ENCODE peak calls at places on chromosome 14, in four cellular contexts. T, Q, R and H are unnamed samples.
A peak's percentile ranks its signal among the peaks of the same experiment; 100 is the strongest.

GRCh38 chr14:65821224-65821753 is 408.8 kb downstream of the FUT8 start:
- DNase-seq in T (no peak), Q (no peak), R (no peak), H (no peak)

GRCh38 chr14:42523656-42524055 is 917.0 kb downstream of the LRFN5 start:
- DNase-seq in T (no peak), Q (no peak), R (no peak), H (no peak)

GRCh38 chr14:23094666-23095195 is at the start of gene ACIN1:
- DNase-seq in T (no peak), Q (peak; percentile 100), R (peak; percentile 92), H (peak; percentile 100)

GRCh38 chr14:99026471-99026870 is 245.5 kb downstream of the BCL11B start:
- DNase-seq in T (no peak), Q (no peak), R (peak; percentile 62), H (no peak)

GRCh38 chr14:81432171-81432570 is 32.0 kb upstream of the STON2 start:
- DNase-seq in T (no peak), Q (no peak), R (no peak), H (no peak)

GRCh38 chr14:101328412-101329149 is 232.7 kb upstream of the DIO3 start:
- DNase-seq in T (no peak), Q (no peak), R (no peak), H (no peak)

GRCh38 chr14:105659935-105660527 is 133.6 kb downstream of the TMEM121 start:
- DNase-seq in T (no peak), Q (no peak), R (no peak), H (no peak)

GRCh38 chr14:52020315-52020714 is 31.0 kb downstream of the RTRAF start:
- DNase-seq in T (no peak), Q (no peak), R (no peak), H (no peak)

GRCh38 chr14:74656964-74657363 is 44.9 kb upstream of the LTBP2 start:
- DNase-seq in T (no peak), Q (no peak), R (no peak), H (no peak)

GRCh38 chr14:29627141-29627540 is 300.5 kb downstream of the PRKD1 start:
- DNase-seq in T (no peak), Q (no peak), R (no peak), H (no peak)

GRCh38 chr14:90558983-90559590 is 162.3 kb downstream of the CALM1 start:
- DNase-seq in T (no peak), Q (no peak), R (no peak), H (no peak)

GRCh38 chr14:49673586-49673985 is 14.4 kb downstream of the POLE2 start:
- DNase-seq in T (no peak), Q (no peak), R (no peak), H (no peak)

GRCh38 chr14:103123128-103123633 is at the start of gene TNFAIP2:
- DNase-seq in T (peak; percentile 67), Q (peak; percentile 89), R (peak; percentile 82), H (no peak)

GRCh38 chr14:101476258-101476930 is 84.9 kb upstream of the DIO3 start:
- DNase-seq in T (no peak), Q (no peak), R (no peak), H (peak; percentile 46)

GRCh38 chr14:54642950-54643695 is 76.2 kb downstream of the SAMD4A start:
- DNase-seq in T (no peak), Q (no peak), R (peak; percentile 16), H (no peak)

GRCh38 chr14:21093769-21094681 is 4.4 kb downstream of the ZNF219 start:
- DNase-seq in T (peak; percentile 78), Q (no peak), R (no peak), H (no peak)

GRCh38 chr14:39033371-39033770 is 69.7 kb downstream of the SEC23A start:
- DNase-seq in T (no peak), Q (no peak), R (no peak), H (no peak)

GRCh38 chr14:68113328-68113930 is 293.9 kb downstream of the RAD51B start:
- DNase-seq in T (no peak), Q (no peak), R (no peak), H (no peak)

GRCh38 chr14:23883684-23884540 is 69.7 kb upstream of the DHRS4 start:
- DNase-seq in T (no peak), Q (no peak), R (no peak), H (no peak)

GRCh38 chr14:99769123-99769522 is 24.1 kb upstream of the EML1 start:
- DNase-seq in T (no peak), Q (no peak), R (no peak), H (peak; percentile 26)

GRCh38 chr14:93970967-93971634 is 5.3 kb downstream of the ASB2 start:
- DNase-seq in T (no peak), Q (no peak), R (peak; percentile 64), H (peak; percentile 81)

GRCh38 chr14:33484264-33484663 is 466.6 kb downstream of the EGLN3 start:
- DNase-seq in T (no peak), Q (no peak), R (no peak), H (no peak)

GRCh38 chr14:71319646-71320045 is 412.4 kb downstream of the PCNX1 start:
- DNase-seq in T (no peak), Q (no peak), R (peak; percentile 24), H (no peak)

GRCh38 chr14:53620325-53620716 is 336.3 kb downstream of the BMP4 start:
- DNase-seq in T (no peak), Q (no peak), R (no peak), H (no peak)

GRCh38 chr14:20614038-20614840 is 23.1 kb upstream of the RNASE12 start:
- DNase-seq in T (peak; percentile 52), Q (no peak), R (no peak), H (no peak)

GRCh38 chr14:75636100-75636692 is 24.5 kb downstream of the ERG28 start:
- DNase-seq in T (peak; percentile 23), Q (no peak), R (no peak), H (no peak)

GRCh38 chr14:67133595-67134441 is 55.4 kb upstream of the GARIN2 start:
- DNase-seq in T (no peak), Q (no peak), R (no peak), H (no peak)

GRCh38 chr14:43003845-43004244 is 1397.2 kb downstream of the LRFN5 start:
- DNase-seq in T (no peak), Q (no peak), R (peak; percentile 3), H (no peak)

GRCh38 chr14:50225974-50226297 is 5.4 kb downstream of the SOS2 start:
- DNase-seq in T (no peak), Q (no peak), R (peak; percentile 58), H (no peak)